ENCODE peak calls at places on chromosomes 2 and 18, in seven cellular contexts. G, M, U, H, Y, L and T are unnamed samples.

GRCh38 chr2:227406177-227407031 is 18.7 kb upstream of the SCYGR1 start:
- DNase-seq in G (peak), Y (no peak), U (peak), H (peak), M (peak), L (peak), T (peak)

GRCh38 chr18:23281626-23282436 is 146.5 kb downstream of the CABLES1 start:
- DNase-seq in M (no peak), L (no peak), U (peak), G (no peak), Y (no peak), H (no peak), T (no peak)

GRCh38 chr18:1006965-1007364 is 102.3 kb downstream of the ADCYAP1 start:
- DNase-seq in M (no peak), U (no peak), H (no peak), Y (no peak), G (no peak), L (no peak), T (no peak)

GRCh38 chr2:54531558-54531957 is 75.4 kb downstream of the SPTBN1 start:
- DNase-seq in Y (no peak), G (no peak), M (no peak), L (no peak), H (no peak), U (peak), T (no peak)

GRCh38 chr2:11491348-11491930 is 25.5 kb upstream of the E2F6 start:
- DNase-seq in Y (no peak), U (no peak), H (no peak), L (no peak), M (no peak), G (no peak), T (no peak)

GRCh38 chr18:63147973-63148372 is 171.6 kb downstream of the BCL2 start:
- DNase-seq in H (no peak), Y (no peak), L (no peak), G (no peak), M (no peak), U (no peak), T (no peak)

GRCh38 chr2:136225950-136226835 is 108.2 kb upstream of the CXCR4 start:
- DNase-seq in M (no peak), Y (no peak), G (no peak), H (no peak), L (no peak), U (no peak), T (no peak)

GRCh38 chr2:48774251-48774650 is 18.7 kb upstream of the LHCGR start:
- DNase-seq in G (no peak), M (no peak), H (no peak), Y (no peak), L (no peak), U (no peak), T (no peak)

GRCh38 chr2:110731064-110731463 is 1.3 kb upstream of the ACOXL start:
- DNase-seq in Y (no peak), H (no peak), G (no peak), L (no peak), M (no peak), U (no peak), T (no peak)

GRCh38 chr2:39550701-39551285 is 113.7 kb upstream of the MAP4K3 start:
- DNase-seq in H (no peak), M (no peak), G (no peak), L (no peak), Y (no peak), U (no peak), T (no peak)

GRCh38 chr2:113219889-113220641 is 46.3 kb downstream of the PSD4 start:
- DNase-seq in G (no peak), M (no peak), U (peak), Y (peak), L (no peak), H (no peak), T (no peak)

GRCh38 chr2:239072786-239073185 is 224.9 kb downstream of the TWIST2 start:
- DNase-seq in U (no peak), Y (no peak), L (no peak), H (no peak), G (no peak), M (no peak), T (no peak)

GRCh38 chr2:10395893-10396292 is 52.2 kb downstream of the ODC1 start:
- DNase-seq in M (no peak), U (no peak), H (no peak), Y (no peak), L (no peak), G (no peak), T (no peak)

GRCh38 chr2:226154610-226155009 is 645.0 kb downstream of the IRS1 start:
- DNase-seq in M (peak), H (no peak), U (no peak), L (no peak), G (no peak), Y (no peak), T (no peak)

GRCh38 chr2:6863792-6864191 is 1.9 kb downstream of the CMPK2 start:
- DNase-seq in G (no peak), Y (no peak), M (no peak), U (no peak), H (no peak), L (no peak), T (no peak)

GRCh38 chr2:105776560-105776928 is 31.8 kb downstream of the NCK2 start:
- DNase-seq in H (no peak), Y (no peak), U (no peak), G (no peak), L (no peak), M (no peak), T (no peak)